ENCODE peak calls at places on chromosomes 1 and 21, in four cellular contexts. One of them, this sample, is unnamed.
A peak's percentile ranks its signal among the peaks of the same experiment; 100 is the strongest.

GRCh38 chr1:184153731-184154130 is 102.2 kb downstream of the TSEN15 start:
- DNase-seq in RWPE1: no peak
- DNase-seq in HTR-8/SVneo: no peak
- DNase-seq in stimulated activated CD8-positive, alpha-beta memory T cell treated with anti-CD3 and anti-CD28 coated beads, Interleukin-4, amount 100 ng/mL, for 1 hour: no peak
- DNase-seq in this sample: no peak

GRCh38 chr21:36125513-36126121 is 9.3 kb upstream of the CBR3 start:
- DNase-seq in RWPE1: no peak
- DNase-seq in HTR-8/SVneo: peak; percentile 49
- DNase-seq in stimulated activated CD8-positive, alpha-beta memory T cell treated with anti-CD3 and anti-CD28 coated beads, Interleukin-4, amount 100 ng/mL, for 1 hour: peak; percentile 28
- DNase-seq in this sample: peak; percentile 48

GRCh38 chr21:43590220-43590619 is 69.1 kb downstream of the HSF2BP start:
- DNase-seq in RWPE1: no peak
- DNase-seq in HTR-8/SVneo: no peak
- DNase-seq in stimulated activated CD8-positive, alpha-beta memory T cell treated with anti-CD3 and anti-CD28 coated beads, Interleukin-4, amount 100 ng/mL, for 1 hour: no peak
- DNase-seq in this sample: no peak

GRCh38 chr21:34632498-34632897 is 17.6 kb upstream of the RCAN1 start:
- DNase-seq in RWPE1: no peak
- DNase-seq in HTR-8/SVneo: no peak
- DNase-seq in stimulated activated CD8-positive, alpha-beta memory T cell treated with anti-CD3 and anti-CD28 coated beads, Interleukin-4, amount 100 ng/mL, for 1 hour: no peak
- DNase-seq in this sample: no peak

GRCh38 chr1:60129916-60130315 is 56.3 kb upstream of the C1orf87 start:
- DNase-seq in RWPE1: no peak
- DNase-seq in HTR-8/SVneo: no peak
- DNase-seq in stimulated activated CD8-positive, alpha-beta memory T cell treated with anti-CD3 and anti-CD28 coated beads, Interleukin-4, amount 100 ng/mL, for 1 hour: no peak
- DNase-seq in this sample: no peak

GRCh38 chr1:193727850-193728249 is 541.4 kb upstream of the B3GALT2 start:
- DNase-seq in RWPE1: no peak
- DNase-seq in HTR-8/SVneo: no peak
- DNase-seq in stimulated activated CD8-positive, alpha-beta memory T cell treated with anti-CD3 and anti-CD28 coated beads, Interleukin-4, amount 100 ng/mL, for 1 hour: no peak
- DNase-seq in this sample: no peak

GRCh38 chr1:111603979-111604378 is 15.6 kb upstream of the RAP1A start:
- DNase-seq in RWPE1: no peak
- DNase-seq in HTR-8/SVneo: no peak
- DNase-seq in stimulated activated CD8-positive, alpha-beta memory T cell treated with anti-CD3 and anti-CD28 coated beads, Interleukin-4, amount 100 ng/mL, for 1 hour: peak; percentile 61
- DNase-seq in this sample: no peak

GRCh38 chr1:207702317-207702716 is 49.5 kb upstream of the CD46 start:
- DNase-seq in RWPE1: no peak
- DNase-seq in HTR-8/SVneo: no peak
- DNase-seq in stimulated activated CD8-positive, alpha-beta memory T cell treated with anti-CD3 and anti-CD28 coated beads, Interleukin-4, amount 100 ng/mL, for 1 hour: no peak
- DNase-seq in this sample: no peak

GRCh38 chr21:29669416-29669815 is 270.4 kb downstream of the GRIK1 start:
- DNase-seq in RWPE1: no peak
- DNase-seq in HTR-8/SVneo: no peak
- DNase-seq in stimulated activated CD8-positive, alpha-beta memory T cell treated with anti-CD3 and anti-CD28 coated beads, Interleukin-4, amount 100 ng/mL, for 1 hour: no peak
- DNase-seq in this sample: no peak

GRCh38 chr1:53069265-53069662 is 7.3 kb downstream of the PODN start:
- DNase-seq in RWPE1: no peak
- DNase-seq in HTR-8/SVneo: no peak
- DNase-seq in stimulated activated CD8-positive, alpha-beta memory T cell treated with anti-CD3 and anti-CD28 coated beads, Interleukin-4, amount 100 ng/mL, for 1 hour: no peak
- DNase-seq in this sample: no peak

GRCh38 chr1:2212542-2213491 is 15.3 kb upstream of the SKI start:
- DNase-seq in RWPE1: peak; percentile 86
- DNase-seq in HTR-8/SVneo: peak; percentile 82
- DNase-seq in stimulated activated CD8-positive, alpha-beta memory T cell treated with anti-CD3 and anti-CD28 coated beads, Interleukin-4, amount 100 ng/mL, for 1 hour: peak; percentile 35
- DNase-seq in this sample: peak; percentile 80